ENCODE peak calls at places on chromosomes 13 and 19, in ten cellular contexts. P is stimulated activated CD4-positive, alpha-beta T cell treated with anti-CD3 and anti-CD28 coated beads, Interleukin-1b, Interleukin-23, amount 100 ng/mL, for 24 hours; F is RCC 7860; X is T1000; H is NB4; D is psoas muscle; W is stromal cell of bone marrow; G is stimulated activated CD8-positive, alpha-beta memory T cell treated with anti-CD3 and anti-CD28 coated beads, Interleukin-15, amount 100 ng/mL, for 1 hour; K is left cardiac atrium; Q is central memory CD4-positive, alpha-beta T cell. J is an unnamed sample.

GRCh38 chr19:40139533-40140287 is 49.0 kb upstream of the ZNF780A start:
- DNase-seq in P (no peak), F (peak; percentile 43), X (no peak), H (peak; percentile 40), D (no peak), W (peak; percentile 21), G (no peak), K (no peak), Q (peak; percentile 50), J (no peak)

GRCh38 chr19:48511321-48511731 is 309 bp downstream of the LMTK3 start:
- DNase-seq in P (no peak), F (no peak), X (no peak), H (peak; percentile 44), D (no peak), W (no peak), G (no peak), K (no peak), Q (peak; percentile 36), J (no peak)

GRCh38 chr13:102333320-102334181 is 68.3 kb downstream of the FGF14 start:
- DNase-seq in P (no peak), F (no peak), X (no peak), H (peak; percentile 17), D (no peak), W (no peak), G (no peak), K (no peak), Q (no peak), J (no peak)

GRCh38 chr19:48196321-48196761 is 25.9 kb downstream of the ZSWIM9 start:
- DNase-seq in P (no peak), F (no peak), X (no peak), H (no peak), D (no peak), W (no peak), G (no peak), K (no peak), Q (no peak), J (no peak)

GRCh38 chr19:3073931-3074595 is 11.8 kb upstream of the TLE5 start:
- DNase-seq in P (no peak), F (no peak), X (no peak), H (no peak), D (no peak), W (no peak), G (no peak), K (peak; percentile 28), Q (no peak), J (no peak)

GRCh38 chr19:50912102-50912599 is 956 bp upstream of the KLK4 start:
- DNase-seq in P (no peak), F (no peak), X (no peak), H (no peak), D (no peak), W (no peak), G (no peak), K (no peak), Q (no peak), J (no peak)

GRCh38 chr19:16836115-16836905 is 7.1 kb downstream of the SIN3B start:
- DNase-seq in P (no peak), F (no peak), X (no peak), H (peak; percentile 72), D (no peak), W (no peak), G (no peak), K (no peak), Q (no peak), J (no peak)

GRCh38 chr19:11496391-11497163 is 9.1 kb downstream of the ZNF653 start:
- DNase-seq in P (no peak), F (peak; percentile 71), X (no peak), H (peak; percentile 79), D (peak; percentile 84), W (peak; percentile 74), G (peak; percentile 44), K (peak; percentile 72), Q (peak; percentile 33), J (no peak)

GRCh38 chr19:33798701-33799111 is 2.0 kb downstream of the KCTD15 start:
- DNase-seq in P (no peak), F (no peak), X (no peak), H (no peak), D (no peak), W (no peak), G (no peak), K (no peak), Q (no peak), J (no peak)

GRCh38 chr13:114107686-114108081 is 24.7 kb downstream of the RASA3 start:
- DNase-seq in P (no peak), F (no peak), X (peak; percentile 46), H (no peak), D (peak; percentile 87), W (peak; percentile 69), G (no peak), K (peak; percentile 60), Q (no peak), J (peak; percentile 68)

GRCh38 chr19:35021596-35021995 is 8.7 kb upstream of the SCN1B start:
- DNase-seq in P (no peak), F (no peak), X (no peak), H (no peak), D (no peak), W (no peak), G (no peak), K (no peak), Q (no peak), J (no peak)

GRCh38 chr13:51769455-51770127 is 34.4 kb downstream of the DHRS12 start:
- DNase-seq in P (no peak), F (no peak), X (no peak), H (no peak), D (peak; percentile 84), W (no peak), G (no peak), K (peak; percentile 72), Q (no peak), J (peak; percentile 60)

GRCh38 chr13:40401911-40402776 is 264.3 kb downstream of the FOXO1 start:
- DNase-seq in P (no peak), F (peak; percentile 93), X (peak; percentile 72), H (peak; percentile 100), D (peak; percentile 98), W (peak; percentile 94), G (no peak), K (peak; percentile 97), Q (no peak), J (peak; percentile 97)

GRCh38 chr19:33248553-33248953 is 22.9 kb upstream of the SLC7A10 start:
- DNase-seq in P (no peak), F (no peak), X (no peak), H (no peak), D (peak; percentile 47), W (no peak), G (no peak), K (no peak), Q (no peak), J (no peak)

J was measured in heart left ventricle.